ENCODE peak calls at places on chromosome 20, in eight cellular contexts. M is GM10248, S is lower lobe of right lung, T is body of pancreas, I is mesothelial cell of epicardium, G is cardiac muscle cell, Z is lower leg skin, U is cardiac fibroblast. E is an unnamed sample.

GRCh38 chr20:2798814-2799213 is 1.6 kb downstream of the CPXM1 start:
- DNase-seq in U (peak; percentile 30), Z (no peak), M (no peak), S (no peak), T (no peak), G (no peak), I (no peak), E (no peak)

GRCh38 chr20:38601216-38602184 is at the start of gene ARHGAP40:
- DNase-seq in S (peak; percentile 63), U (no peak), T (no peak), G (peak; percentile 25), M (peak; percentile 67), I (no peak), Z (no peak), E (no peak)

GRCh38 chr20:10276886-10277580 is 58.4 kb downstream of the SNAP25 start:
- DNase-seq in Z (no peak), I (no peak), U (no peak), M (no peak), T (no peak), G (no peak), S (no peak), E (no peak)

GRCh38 chr20:37265152-37265551 is 3.5 kb upstream of the GHRH start:
- DNase-seq in U (no peak), I (no peak), S (no peak), G (no peak), Z (no peak), T (no peak), M (peak; percentile 56), E (no peak)

GRCh38 chr20:57618091-57618765 is 2.0 kb downstream of the ZBP1 start:
- DNase-seq in S (peak; percentile 39), I (no peak), T (no peak), U (no peak), M (no peak), Z (no peak), G (no peak), E (peak; percentile 91)

GRCh38 chr20:4961746-4962145 is 39.6 kb downstream of the SLC23A2 start:
- DNase-seq in U (peak; percentile 80), Z (no peak), G (no peak), I (no peak), T (no peak), S (no peak), M (no peak), E (no peak)

GRCh38 chr20:50834599-50835005 is 39.7 kb downstream of the BCAS4 start:
- DNase-seq in M (no peak), U (peak; percentile 64), T (no peak), I (no peak), S (no peak), G (no peak), Z (no peak), E (no peak)

GRCh38 chr20:48374986-48375715 is 452.6 kb downstream of the PREX1 start:
- DNase-seq in I (no peak), M (no peak), Z (no peak), S (no peak), G (no peak), U (no peak), T (no peak), E (no peak)

GRCh38 chr20:40868568-40869223 is 159.9 kb upstream of the TOP1 start:
- DNase-seq in T (no peak), Z (no peak), S (no peak), M (no peak), U (peak; percentile 65), I (no peak), G (no peak), E (peak; percentile 38)

GRCh38 chr20:1846341-1846740 is 48.9 kb upstream of the SIRPA start:
- DNase-seq in U (no peak), M (no peak), I (no peak), S (no peak), T (no peak), Z (no peak), G (no peak), E (no peak)

GRCh38 chr20:2873747-2874041 is 413 bp downstream of the PTPRA start:
- DNase-seq in Z (peak; percentile 31), I (peak; percentile 71), S (peak; percentile 66), G (peak; percentile 87), T (peak; percentile 44), U (peak; percentile 21), M (peak; percentile 73), E (peak; percentile 77)

GRCh38 chr20:20897922-20898321 is 185.5 kb upstream of the RALGAPA2 start:
- DNase-seq in G (no peak), U (no peak), M (no peak), I (no peak), T (no peak), S (no peak), Z (no peak), E (no peak)
- TF ChIP-seq CTCF in G (no peak), U (no peak), M (no peak), I (no peak), T (no peak), S (no peak), Z (no peak), E (no peak)

GRCh38 chr20:20796766-20797415 is 84.4 kb upstream of the RALGAPA2 start:
- DNase-seq in Z (no peak), I (no peak), U (no peak), G (no peak), M (no peak), S (no peak), T (no peak), E (no peak)
- TF ChIP-seq CTCF in Z (no peak), I (no peak), U (no peak), G (no peak), M (no peak), S (no peak), T (no peak), E (no peak)

GRCh38 chr20:25250508-25250907 is 2.6 kb downstream of the PYGB start:
- DNase-seq in M (no peak), G (no peak), T (no peak), I (no peak), U (peak; percentile 31), S (no peak), Z (no peak), E (no peak)

GRCh38 chr20:25247100-25247665 is 702 bp upstream of the PYGB start:
- DNase-seq in I (peak; percentile 51), T (peak; percentile 72), G (peak; percentile 85), U (peak; percentile 74), M (no peak), Z (no peak), S (peak; percentile 72), E (peak; percentile 83)

GRCh38 chr20:25249198-25249931 is 1.5 kb downstream of the PYGB start:
- DNase-seq in S (no peak), I (no peak), G (no peak), U (peak; percentile 29), M (no peak), Z (no peak), T (no peak), E (no peak)

GRCh38 chr20:25247666-25248500 is at the start of gene PYGB:
- DNase-seq in Z (no peak), M (peak; percentile 95), I (peak; percentile 82), G (peak; percentile 87), S (peak; percentile 90), T (peak; percentile 78), U (peak; percentile 84), E (peak; percentile 89)

GRCh38 chr20:25248501-25249172 is 752 bp downstream of the PYGB start:
- DNase-seq in T (peak; percentile 41), U (peak; percentile 42), G (peak; percentile 59), M (peak; percentile 52), I (peak; percentile 58), Z (no peak), S (no peak), E (no peak)
- TF ChIP-seq CTCF in T (no peak), U (no peak), G (no peak), M (no peak), I (no peak), Z (no peak), S (no peak), E (no peak)

DNA sequence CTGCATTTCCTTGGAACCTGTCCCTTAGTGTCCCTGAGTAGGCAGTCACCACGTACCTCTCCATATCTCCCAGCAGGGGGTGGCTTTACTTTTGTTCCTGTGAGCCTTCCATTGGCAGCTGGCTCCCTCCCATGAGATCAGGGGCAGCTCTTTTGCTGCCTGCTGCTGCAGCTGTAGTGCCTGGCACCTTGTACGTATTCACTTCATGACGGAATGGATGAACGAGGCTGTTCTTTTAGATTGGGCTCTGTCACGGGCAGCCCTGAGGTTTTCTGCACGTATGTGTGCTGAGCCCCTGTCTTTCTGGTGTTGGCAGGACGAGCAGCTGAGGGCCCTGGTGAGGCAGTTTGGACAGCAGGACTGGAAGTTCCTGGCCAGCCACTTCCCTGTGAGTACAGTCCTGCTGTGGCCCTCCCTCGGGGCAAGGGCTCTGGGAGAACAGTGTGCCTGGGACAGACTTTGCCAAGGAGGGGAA is 14.6 kb downstream of the MYBL2 start:
- DNase-seq in G (peak; percentile 30), I (no peak), U (no peak), M (peak; percentile 31), S (no peak), T (peak; percentile 81), Z (no peak), E (no peak)
- TF ChIP-seq CTCF in G (no peak), I (no peak), U (no peak), M (peak; percentile 8), S (no peak), T (peak; percentile 67), Z (no peak), E (no peak)

GRCh38 chr20:61884571-61885389 is 180.9 kb downstream of the TAF4 start:
- DNase-seq in Z (no peak), U (no peak), M (no peak), I (no peak), T (no peak), S (no peak), G (no peak), E (no peak)
- TF ChIP-seq CTCF in Z (no peak), U (no peak), M (no peak), I (no peak), T (no peak), S (no peak), G (no peak), E (no peak)

GRCh38 chr20:46710149-46710913 is 882 bp downstream of the SLC2A10 start:
- DNase-seq in I (no peak), U (no peak), M (no peak), S (no peak), T (no peak), Z (no peak), G (no peak), E (peak; percentile 50)

GRCh38 chr20:46709055-46709458 is 392 bp upstream of the SLC2A10 start:
- DNase-seq in Z (no peak), M (no peak), G (no peak), T (peak; percentile 19), S (no peak), U (no peak), I (no peak), E (no peak)

GRCh38 chr20:46706242-46706641 is 3.2 kb upstream of the SLC2A10 start:
- DNase-seq in G (no peak), U (no peak), T (no peak), Z (no peak), I (no peak), M (no peak), S (no peak), E (no peak)

GRCh38 chr20:46709459-46710148 is at the start of gene SLC2A10:
- DNase-seq in M (no peak), U (peak; percentile 61), I (peak; percentile 61), G (peak; percentile 71), Z (no peak), S (peak; percentile 66), T (peak; percentile 70), E (peak; percentile 67)

GRCh38 chr20:46708172-46708860 is 1.1 kb upstream of the SLC2A10 start:
- DNase-seq in T (peak; percentile 82), I (no peak), U (no peak), Z (no peak), G (no peak), S (no peak), M (no peak), E (no peak)
- TF ChIP-seq CTCF in T (peak; percentile 64), I (peak; percentile 46), U (peak; percentile 4), Z (no peak), G (peak; percentile 5), S (no peak), M (peak; percentile 11), E (peak; percentile 34)